ENCODE peak calls at places on chromosomes 1 and 21, in four cellular contexts. I is B cell, M is GM23338, V is mesothelial cell of epicardium. L is an unnamed sample.

GRCh38 chr1:156499703-156500577 is 635 bp downstream of the MEF2D start:
- DNase-seq in I (peak; percentile 70), V (peak; percentile 65), M (peak; percentile 63), L (no peak)

GRCh38 chr1:112769611-112770010 is 54.5 kb upstream of the PPM1J start:
- DNase-seq in I (no peak), M (no peak), V (no peak), L (no peak)

GRCh38 chr1:164440222-164440621 is 118.8 kb upstream of the PBX1 start:
- DNase-seq in M (peak; percentile 56), I (no peak), V (no peak), L (no peak)

GRCh38 chr1:24699628-24700027 is 45.6 kb upstream of the CLIC4 start:
- DNase-seq in I (no peak), M (no peak), V (no peak), L (no peak)

GRCh38 chr1:203127672-203128611 is at the start of gene ADORA1:
- DNase-seq in V (peak; percentile 70), M (peak; percentile 94), I (no peak), L (no peak)

GRCh38 chr1:170698711-170699275 is 34.9 kb downstream of the PRRX1 start:
- DNase-seq in I (no peak), M (peak; percentile 21), V (no peak), L (no peak)

GRCh38 chr1:26016258-26016943 is 5.2 kb upstream of the EXTL1 start:
- DNase-seq in M (no peak), V (no peak), I (no peak), L (peak; percentile 59)

GRCh38 chr21:42040411-42041180 is 30.4 kb upstream of the ZBTB21 start:
- DNase-seq in M (no peak), V (no peak), I (no peak), L (no peak)

GRCh38 chr21:45590726-45591618 is 48.7 kb upstream of the SLC19A1 start:
- DNase-seq in M (peak; percentile 54), V (peak; percentile 37), I (peak; percentile 53), L (peak; percentile 68)

DNA sequence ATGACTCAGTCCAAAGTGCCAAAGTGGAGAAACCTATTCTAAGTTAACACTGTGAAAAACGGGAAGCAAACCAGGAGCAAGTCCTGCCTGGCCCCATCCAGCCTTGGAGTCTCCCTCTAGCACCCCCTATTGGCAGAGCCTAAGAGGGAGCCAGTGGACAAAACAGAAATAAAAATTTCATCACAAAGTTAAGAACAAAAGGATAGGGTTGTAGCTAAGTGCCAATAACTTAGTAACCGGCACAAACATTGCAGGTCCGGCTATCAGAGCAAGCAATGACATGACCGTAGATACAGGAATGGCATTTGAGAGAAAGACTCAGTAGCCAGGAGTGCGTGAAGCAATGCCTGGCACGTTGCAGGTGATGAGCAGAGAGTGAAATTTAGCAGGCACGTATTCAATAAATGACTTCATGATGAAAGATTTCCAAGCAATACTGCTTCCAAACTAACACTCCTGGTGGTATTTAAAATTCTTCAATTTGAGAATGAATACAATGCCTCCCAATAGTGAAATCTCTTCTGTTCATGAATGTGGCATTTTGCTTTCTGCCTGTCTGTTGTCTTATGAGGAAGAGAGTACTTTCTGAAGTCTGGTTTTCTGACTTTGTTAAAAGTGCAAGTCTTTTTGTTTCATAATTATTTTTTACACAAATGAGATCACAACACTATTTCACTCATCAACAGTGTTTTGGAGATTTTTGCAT is 391.0 kb downstream of the OMA1 start:
- DNase-seq in M (peak; percentile 87), V (no peak), I (no peak), L (no peak)
- TF ChIP-seq CTCF in M (peak; percentile 98), V (peak; percentile 22), I (no peak), L (peak; percentile 15)

DNA sequence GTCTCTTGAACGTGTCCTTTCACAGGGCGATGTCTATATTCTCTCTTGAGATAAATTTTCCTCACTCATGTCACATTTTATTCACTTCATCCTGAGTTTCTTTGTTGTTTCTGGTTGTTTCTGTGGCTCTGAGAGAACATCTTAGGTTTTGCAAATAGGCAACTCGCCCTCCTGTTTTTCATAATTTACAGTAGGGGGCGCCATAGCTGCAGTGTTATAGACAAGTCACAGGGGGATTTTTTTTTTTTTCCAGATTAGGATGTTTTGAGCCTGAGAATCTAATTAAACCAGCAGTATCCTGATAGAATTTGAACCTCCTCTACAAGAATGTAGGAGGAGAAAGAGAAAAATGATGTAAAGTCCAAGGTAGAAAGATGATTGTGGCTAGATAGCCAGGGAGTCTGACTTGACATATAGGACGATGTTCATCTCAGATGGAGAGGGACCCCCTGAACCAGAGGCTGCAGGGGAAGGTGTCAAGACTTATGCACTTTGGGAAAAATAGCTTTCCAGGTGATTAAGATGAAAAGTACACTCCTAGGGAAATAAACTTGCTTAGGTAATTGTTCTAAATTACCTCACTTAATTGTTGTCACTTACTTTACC is 76.3 kb downstream of the ZP4 start:
- DNase-seq in V (no peak), I (no peak), M (peak; percentile 81), L (no peak)
- TF ChIP-seq CTCF in V (peak; percentile 65), I (no peak), M (peak; percentile 98), L (no peak)

GRCh38 chr1:27940297-27940696 is 5.5 kb downstream of the SMPDL3B start:
- DNase-seq in M (peak; percentile 85), I (peak; percentile 68), V (no peak), L (peak; percentile 70)
- TF ChIP-seq CTCF in M (peak; percentile 56), I (peak; percentile 60), V (no peak), L (peak; percentile 43)

GRCh38 chr1:7117265-7117598 is 332.0 kb downstream of the CAMTA1 start:
- DNase-seq in M (no peak), I (no peak), V (no peak), L (no peak)
- TF ChIP-seq CTCF in M (peak; percentile 37), I (no peak), V (no peak), L (no peak)

DNA sequence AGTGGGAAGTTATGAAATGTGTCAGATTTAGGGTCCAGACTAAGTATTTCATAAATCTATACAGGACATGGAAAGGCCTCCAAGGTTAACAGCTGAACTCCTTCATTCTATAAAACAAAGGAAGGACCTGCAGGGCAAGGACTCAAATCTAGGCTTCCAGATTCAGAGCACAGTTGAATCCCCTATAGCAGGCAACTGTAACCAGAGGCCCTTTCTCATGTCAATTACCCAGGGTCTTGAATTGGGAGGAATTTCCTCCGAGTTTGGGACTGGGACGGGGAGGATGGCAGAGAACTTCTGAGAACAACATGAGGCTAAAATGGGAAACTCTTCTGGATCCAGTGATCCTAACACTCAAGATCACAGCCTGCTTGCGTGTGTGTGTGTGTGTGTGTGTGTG is 112.9 kb upstream of the BEND5 start:
- DNase-seq in V (no peak), I (no peak), M (peak; percentile 24), L (no peak)
- TF ChIP-seq CTCF in V (no peak), I (no peak), M (no peak), L (no peak)